ENCODE peak calls at places on chromosome X, in five cellular contexts. Z is GM12892, S is HCT116, M is transverse colon, E is K562. X is an unnamed sample.

GRCh38 chrX:125205918-125206665 is 113.6 kb upstream of the TEX13C start:
- DNase-seq in S (no peak), E (no peak), Z (no peak), M (no peak), X (no peak)

GRCh38 chrX:6210230-6210629 is 18.4 kb downstream of the NLGN4X start:
- DNase-seq in M (no peak), E (no peak), S (no peak), Z (no peak), X (no peak)

GRCh38 chrX:43573441-43574015 is 82.6 kb upstream of the MAOA start:
- DNase-seq in Z (no peak), E (no peak), M (no peak), S (no peak), X (no peak)

GRCh38 chrX:39492495-39493162 is 605.1 kb downstream of the BCOR start:
- DNase-seq in Z (no peak), S (no peak), E (peak; percentile 25), M (no peak), X (no peak)

GRCh38 chrX:635428-636192 is 5.0 kb downstream of the SHOX start:
- DNase-seq in E (no peak), Z (no peak), M (no peak), S (no peak), X (no peak)

GRCh38 chrX:154040307-154040756 is 20.6 kb upstream of the IRAK1 start:
- DNase-seq in Z (no peak), M (no peak), E (no peak), S (no peak), X (no peak)

GRCh38 chrX:108397627-108398392 is 40.4 kb downstream of the COL4A6 start:
- DNase-seq in M (no peak), S (no peak), Z (no peak), E (no peak), X (no peak)

GRCh38 chrX:108947205-108947604 is 210.8 kb upstream of the IRS4 start:
- DNase-seq in E (no peak), Z (no peak), S (no peak), M (no peak), X (no peak)

GRCh38 chrX:6812087-6812486 is 277.2 kb upstream of the VCX3A start:
- DNase-seq in S (no peak), M (no peak), Z (no peak), E (no peak), X (no peak)

GRCh38 chrX:11113731-11114130 is 2.6 kb downstream of the HCCS start:
- DNase-seq in Z (no peak), E (no peak), M (no peak), S (no peak), X (no peak)

GRCh38 chrX:9231491-9231890 is 197.6 kb upstream of the FAM9B start:
- DNase-seq in S (no peak), M (no peak), E (no peak), Z (no peak), X (no peak)

GRCh38 chrX:42094208-42094607 is 170.9 kb upstream of the CASK start:
- DNase-seq in Z (no peak), E (no peak), M (no peak), S (no peak), X (no peak)

GRCh38 chrX:149962859-149963757 is 24.8 kb upstream of the EOLA2 start:
- DNase-seq in M (peak; percentile 28), Z (peak; percentile 11), E (no peak), S (peak; percentile 45), X (no peak)

GRCh38 chrX:150692837-150693781 is at the start of gene MTMR1:
- DNase-seq in Z (peak; percentile 45), E (peak; percentile 83), S (no peak), M (peak; percentile 42), X (no peak)

GRCh38 chrX:117636826-117637225 is 479.8 kb downstream of the KLHL13 start:
- DNase-seq in S (no peak), Z (no peak), E (no peak), M (no peak), X (no peak)

GRCh38 chrX:74534569-74535038 is 79.8 kb downstream of the RLIM start:
- DNase-seq in M (no peak), Z (no peak), S (no peak), E (no peak), X (peak; percentile 70)

GRCh38 chrX:40097492-40098263 is at the start of gene BCOR:
- DNase-seq in S (no peak), Z (peak; percentile 45), E (peak; percentile 58), M (peak; percentile 84), X (no peak)

GRCh38 chrX:31540313-31540712 is 468.5 kb upstream of the FTHL17 start:
- DNase-seq in S (no peak), E (no peak), M (no peak), Z (no peak), X (no peak)

GRCh38 chrX:22135994-22136684 is 104.0 kb downstream of the PHEX start:
- DNase-seq in S (peak; percentile 16), Z (no peak), M (no peak), E (peak; percentile 49), X (no peak)

GRCh38 chrX:53939127-53939526 is 105.1 kb downstream of the PHF8 start:
- DNase-seq in Z (no peak), E (no peak), S (no peak), M (no peak), X (no peak)

GRCh38 chrX:134460005-134460860 is at the start of gene HPRT1:
- DNase-seq in E (peak; percentile 82), Z (peak; percentile 44), S (peak; percentile 38), M (peak; percentile 87), X (no peak)

GRCh38 chrX:12877386-12877785 is 10.5 kb downstream of the TLR7 start:
- DNase-seq in S (no peak), M (no peak), Z (no peak), E (no peak), X (no peak)

GRCh38 chrX:3815896-3816664 is 102.6 kb upstream of the PRKX start:
- DNase-seq in S (peak; percentile 23), E (peak; percentile 46), M (peak; percentile 70), Z (no peak), X (no peak)

GRCh38 chrX:100652266-100652665 is 8.3 kb downstream of the SRPX2 start:
- DNase-seq in M (no peak), E (no peak), Z (no peak), S (no peak), X (no peak)

GRCh38 chrX:108168961-108169740 is 77.6 kb downstream of the ATG4A start:
- DNase-seq in S (no peak), E (no peak), M (no peak), Z (no peak), X (no peak)

GRCh38 chrX:46279214-46279924 is 265.9 kb downstream of the ZNF674 start:
- DNase-seq in E (no peak), Z (no peak), M (no peak), S (no peak), X (no peak)

GRCh38 chrX:10819973-10820372 is 199.6 kb upstream of the MID1 start:
- DNase-seq in E (peak; percentile 7), Z (no peak), S (no peak), M (no peak), X (no peak)

GRCh38 chrX:35040871-35041270 is 98.3 kb downstream of the FAM47B start:
- DNase-seq in M (no peak), S (no peak), E (no peak), Z (no peak), X (no peak)

GRCh38 chrX:129981752-129982299 is 609 bp upstream of the BCORL1 start:
- DNase-seq in Z (no peak), S (no peak), E (peak; percentile 70), M (peak; percentile 19), X (no peak)

DNA sequence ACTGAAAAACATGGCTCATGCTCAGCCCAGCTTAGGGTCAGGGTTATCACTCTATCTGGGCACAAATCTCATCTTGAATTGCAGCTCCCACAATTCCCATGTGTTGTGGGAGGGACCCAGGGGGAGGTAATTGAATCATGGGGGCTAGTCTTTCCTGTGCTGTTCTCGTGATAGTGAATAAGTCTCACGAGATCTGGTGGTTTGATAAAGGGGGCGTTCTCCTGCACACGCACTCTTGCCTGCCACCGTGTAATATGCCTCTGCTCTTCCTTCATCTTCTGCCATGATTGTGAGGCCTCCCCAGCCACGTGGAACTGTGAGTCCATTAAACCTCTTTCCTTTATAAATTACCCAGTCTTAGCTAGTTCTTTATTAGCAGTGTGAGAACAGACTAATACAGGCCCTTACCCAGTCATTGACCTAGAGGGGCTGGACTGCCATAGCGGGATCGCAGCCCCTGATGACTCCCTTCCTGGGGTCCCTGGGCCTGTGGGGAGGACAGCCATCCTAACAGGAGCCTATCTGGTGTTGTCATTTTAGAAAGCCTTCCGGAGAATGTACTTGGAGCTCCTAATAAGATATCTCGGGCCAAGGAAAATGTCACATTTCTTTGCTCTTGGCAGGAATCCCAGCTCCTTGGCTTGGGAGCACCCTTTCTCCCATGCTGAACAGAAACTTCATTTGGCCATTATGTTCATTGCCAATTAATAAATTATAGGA is 112.6 kb downstream of the PHKA2 start:
- DNase-seq in S (no peak), Z (no peak), M (no peak), E (no peak), X (no peak)
- TF ChIP-seq POLR2AphosphoS5 in S (no peak), Z (no peak), M (no peak), E (no peak), X (no peak)

DNA sequence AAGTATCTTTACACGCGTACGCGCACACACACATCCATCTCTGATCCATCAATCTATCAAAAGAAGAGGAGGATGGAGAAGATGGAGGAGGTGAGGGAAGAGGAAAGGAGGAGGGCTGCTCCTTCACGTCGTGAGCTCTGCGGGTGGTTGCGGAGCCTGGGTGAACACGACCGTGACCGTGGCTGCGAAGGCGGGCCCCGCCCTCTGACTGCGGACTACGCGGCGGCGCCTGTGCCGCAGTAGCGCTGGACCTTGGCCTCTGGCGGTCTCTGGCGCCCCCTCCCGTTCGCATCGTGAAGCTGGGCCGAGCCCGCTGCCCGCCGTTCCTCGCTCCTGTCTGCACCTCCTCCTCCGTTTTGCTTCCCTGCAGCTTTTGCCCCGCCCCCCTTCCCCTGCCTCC is 37.7 kb upstream of the ARAF start:
- DNase-seq in E (peak; percentile 87), M (peak; percentile 88), S (peak; percentile 38), Z (peak; percentile 72), X (no peak)
- TF ChIP-seq POLR2AphosphoS5 in E (no peak), M (no peak), S (no peak), Z (no peak), X (peak; percentile 25)

DNA sequence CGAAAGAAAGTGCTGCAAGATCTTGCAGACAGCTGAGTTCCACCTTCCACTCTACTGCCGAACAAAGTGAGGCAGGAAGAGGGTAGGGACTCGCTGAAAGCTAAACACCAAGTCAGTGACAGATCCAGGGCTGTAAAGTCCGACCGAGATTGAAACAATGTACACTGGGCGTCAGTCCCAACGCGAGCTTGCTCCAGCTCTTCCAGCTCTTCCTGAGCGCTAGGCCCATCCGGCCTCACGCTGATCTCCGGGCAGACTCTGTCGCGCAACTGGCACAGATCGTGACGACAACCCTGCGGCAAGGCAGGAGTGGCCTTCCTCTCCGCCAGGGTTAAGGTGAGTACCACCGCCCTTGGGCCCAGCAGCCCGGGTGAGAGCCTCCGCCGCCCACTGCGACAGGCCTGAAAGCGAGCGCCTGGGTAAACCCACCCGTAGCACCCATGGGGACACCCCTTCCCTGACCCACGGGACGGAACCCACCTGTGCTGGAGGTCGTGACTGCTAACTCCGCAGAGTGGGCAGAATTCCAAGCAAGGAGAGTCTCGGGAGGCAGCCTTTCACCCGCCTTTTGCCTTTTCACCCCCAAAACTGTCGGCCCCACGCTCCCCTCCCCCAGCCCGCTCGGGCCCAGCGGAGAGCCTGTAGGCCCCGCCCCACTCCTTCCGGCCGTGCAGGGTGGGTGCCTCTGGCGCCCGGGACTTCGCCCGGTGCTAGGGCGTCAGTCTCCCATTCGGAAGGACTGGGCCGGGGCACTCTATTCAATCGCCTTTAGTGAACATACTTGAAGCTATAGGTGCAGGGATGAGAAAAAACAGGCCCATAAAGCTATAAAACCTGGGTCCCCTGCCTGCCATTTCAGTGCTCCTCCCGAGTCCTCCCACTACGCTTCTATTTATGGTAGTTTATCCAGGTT is at the start of gene TMLHE:
- DNase-seq in E (peak; percentile 77), S (peak; percentile 19), Z (peak; percentile 23), M (peak; percentile 79), X (no peak)
- TF ChIP-seq POLR2AphosphoS5 in E (peak; percentile 14), S (peak; percentile 63), Z (peak; percentile 40), M (peak; percentile 43), X (peak; percentile 53)

GRCh38 chrX:140504371-140505324 is at the start of gene SOX3:
- DNase-seq in M (no peak), E (no peak), Z (no peak), S (no peak), X (no peak)
- TF ChIP-seq POLR2AphosphoS5 in M (no peak), E (no peak), Z (no peak), S (no peak), X (no peak)